ENCODE peak calls at places on chromosome 15, in nine cellular contexts. C is right lobe of liver; I is GOT3; G is left cardiac atrium; A is left ventricle myocardium inferior; B is stimulated activated naive CD4-positive, alpha-beta T cell; H is psoas muscle; R is choroid plexus epithelial cell; K is epithelial cell of prostate. S is an unnamed sample.

GRCh38 chr15:89218531-89218930 is 2.8 kb downstream of the RLBP1 start:
- DNase-seq in C (no peak), I (no peak), G (no peak), A (no peak), B (no peak), H (no peak), R (no peak), K (no peak), S (no peak)

GRCh38 chr15:90545095-90545494 is 15.4 kb downstream of the CRTC3 start:
- DNase-seq in C (no peak), I (no peak), G (no peak), A (no peak), B (no peak), H (no peak), R (no peak), K (no peak), S (no peak)

GRCh38 chr15:52113246-52113645 is 671 bp upstream of the BCL2L10 start:
- DNase-seq in C (no peak), I (no peak), G (no peak), A (no peak), B (no peak), H (no peak), R (peak), K (no peak), S (no peak)

GRCh38 chr15:44536298-44536961 is 517 bp upstream of the EIF3J start:
- DNase-seq in C (peak), I (peak), G (peak), A (peak), B (peak), H (peak), R (peak), K (peak), S (peak)

GRCh38 chr15:67801926-67802914 is 23.1 kb upstream of the SKOR1 start:
- DNase-seq in C (no peak), I (no peak), G (no peak), A (no peak), B (no peak), H (no peak), R (no peak), K (no peak), S (no peak)

GRCh38 chr15:63021031-63021430 is 21.5 kb upstream of the TPM1 start:
- DNase-seq in C (no peak), I (no peak), G (no peak), A (no peak), B (no peak), H (no peak), R (no peak), K (no peak), S (no peak)

GRCh38 chr15:25693321-25694237 is 169.5 kb downstream of the ATP10A start:
- DNase-seq in C (no peak), I (no peak), G (no peak), A (peak), B (no peak), H (no peak), R (no peak), K (no peak), S (peak)

GRCh38 chr15:52171386-52171785 is 19.8 kb downstream of the GNB5 start:
- DNase-seq in C (no peak), I (no peak), G (no peak), A (no peak), B (peak), H (no peak), R (peak), K (no peak), S (peak)

GRCh38 chr15:47378527-47378926 is 338.8 kb upstream of the SEMA6D start:
- DNase-seq in C (no peak), I (no peak), G (no peak), A (no peak), B (no peak), H (no peak), R (no peak), K (no peak), S (no peak)

GRCh38 chr15:60536951-60537350 is 58.0 kb upstream of the ICE2 start:
- DNase-seq in C (no peak), I (no peak), G (no peak), A (no peak), B (no peak), H (no peak), R (no peak), K (no peak), S (no peak)

GRCh38 chr15:60660290-60661051 is 181.5 kb upstream of the ICE2 start:
- DNase-seq in C (no peak), I (no peak), G (peak), A (no peak), B (no peak), H (no peak), R (peak), K (no peak), S (peak)

GRCh38 chr15:52069559-52069958 is 43.0 kb downstream of the BCL2L10 start:
- DNase-seq in C (peak), I (no peak), G (no peak), A (no peak), B (no peak), H (no peak), R (no peak), K (peak), S (no peak)

GRCh38 chr15:69346112-69346511 is 47.4 kb downstream of the PAQR5 start:
- DNase-seq in C (no peak), I (no peak), G (no peak), A (no peak), B (no peak), H (no peak), R (peak), K (no peak), S (no peak)

GRCh38 chr15:62085740-62086139 is 19.0 kb downstream of the C2CD4A start:
- DNase-seq in C (no peak), I (no peak), G (no peak), A (no peak), B (no peak), H (no peak), R (peak), K (no peak), S (no peak)

GRCh38 chr15:84603630-84604379 is 3.0 kb downstream of the ZSCAN2 start:
- DNase-seq in C (no peak), I (no peak), G (no peak), A (no peak), B (no peak), H (no peak), R (no peak), K (no peak), S (no peak)

GRCh38 chr15:41904487-41905359 is 10.9 kb upstream of the SPTBN5 start:
- DNase-seq in C (peak), I (no peak), G (peak), A (peak), B (peak), H (peak), R (peak), K (no peak), S (peak)

GRCh38 chr15:41483115-41483514 is 10.6 kb upstream of the ITPKA start:
- DNase-seq in C (no peak), I (no peak), G (no peak), A (no peak), B (no peak), H (no peak), R (peak), K (no peak), S (no peak)

GRCh38 chr15:71496336-71496955 is 313.9 kb upstream of the NR2E3 start:
- DNase-seq in C (no peak), I (no peak), G (no peak), A (no peak), B (no peak), H (no peak), R (no peak), K (no peak), S (no peak)

GRCh38 chr15:70906842-70907241 is 14.2 kb downstream of the LRRC49 start:
- DNase-seq in C (no peak), I (no peak), G (no peak), A (no peak), B (no peak), H (no peak), R (peak), K (no peak), S (peak)

GRCh38 chr15:61036121-61036520 is 193.0 kb downstream of the RORA start:
- DNase-seq in C (no peak), I (no peak), G (no peak), A (no peak), B (no peak), H (no peak), R (no peak), K (no peak), S (no peak)

GRCh38 chr15:68492855-68493254 is 60.9 kb upstream of the ITGA11 start:
- DNase-seq in C (no peak), I (no peak), G (no peak), A (peak), B (no peak), H (peak), R (peak), K (no peak), S (peak)

GRCh38 chr15:97027772-97028171 is 697.3 kb downstream of the NR2F2 start:
- DNase-seq in C (no peak), I (no peak), G (no peak), A (no peak), B (no peak), H (no peak), R (no peak), K (no peak), S (no peak)

GRCh38 chr15:32842081-32842480 is 124.3 kb downstream of the GREM1 start:
- DNase-seq in C (no peak), I (no peak), G (no peak), A (no peak), B (no peak), H (no peak), R (no peak), K (no peak), S (no peak)

GRCh38 chr15:70466895-70467529 is 296.3 kb downstream of the UACA start:
- DNase-seq in C (peak), I (peak), G (peak), A (peak), B (peak), H (no peak), R (peak), K (no peak), S (peak)

S was measured in thyroid gland.